ENCODE peak calls at places on chromosome 13, in six cellular contexts. B is ovary, V is IMR-90, F is body of pancreas, T is heart left ventricle, P is uterus. H is an unnamed sample. For H3K4me1, the result is how much of the 10 kb centered on the place peaks cover.

GRCh38 chr13:49908637-49909036 is 27.5 kb downstream of the SPRYD7 start:
- DNase-seq in F (no peak), T (no peak), B (no peak), P (no peak), V (no peak), H (no peak)

GRCh38 chr13:114008964-114009589 is 35.2 kb upstream of the C13orf46 start:
- DNase-seq in V (no peak), P (no peak), T (no peak), B (no peak), F (no peak), H (no peak)

GRCh38 chr13:33388254-33388998 is 102.9 kb upstream of the STARD13 start:
- DNase-seq in T (no peak), V (no peak), B (no peak), P (no peak), F (no peak), H (no peak)

GRCh38 chr13:76683854-76684253 is 202.4 kb downstream of the KCTD12 start:
- DNase-seq in P (no peak), F (no peak), B (no peak), T (no peak), V (no peak), H (no peak)

GRCh38 chr13:37187110-37187509 is 81.6 kb upstream of the CSNK1A1L start:
- DNase-seq in B (no peak), T (no peak), V (no peak), F (no peak), P (no peak), H (no peak)

GRCh38 chr13:77928909-77929308 is 10.3 kb upstream of the EDNRB start:
- DNase-seq in P (no peak), F (no peak), T (no peak), V (no peak), B (no peak), H (no peak)

GRCh38 chr13:106523566-106523965 is 11.9 kb downstream of the EFNB2 start:
- DNase-seq in T (peak), V (no peak), P (no peak), F (no peak), B (no peak), H (no peak)

GRCh38 chr13:80217614-80218456 is 123.1 kb downstream of the SPRY2 start:
- DNase-seq in F (no peak), P (no peak), B (no peak), V (peak), T (no peak), H (no peak)

GRCh38 chr13:38743499-38743898 is 56.6 kb downstream of the FREM2 start:
- DNase-seq in B (no peak), F (no peak), P (no peak), V (no peak), T (no peak), H (no peak)

DNA sequence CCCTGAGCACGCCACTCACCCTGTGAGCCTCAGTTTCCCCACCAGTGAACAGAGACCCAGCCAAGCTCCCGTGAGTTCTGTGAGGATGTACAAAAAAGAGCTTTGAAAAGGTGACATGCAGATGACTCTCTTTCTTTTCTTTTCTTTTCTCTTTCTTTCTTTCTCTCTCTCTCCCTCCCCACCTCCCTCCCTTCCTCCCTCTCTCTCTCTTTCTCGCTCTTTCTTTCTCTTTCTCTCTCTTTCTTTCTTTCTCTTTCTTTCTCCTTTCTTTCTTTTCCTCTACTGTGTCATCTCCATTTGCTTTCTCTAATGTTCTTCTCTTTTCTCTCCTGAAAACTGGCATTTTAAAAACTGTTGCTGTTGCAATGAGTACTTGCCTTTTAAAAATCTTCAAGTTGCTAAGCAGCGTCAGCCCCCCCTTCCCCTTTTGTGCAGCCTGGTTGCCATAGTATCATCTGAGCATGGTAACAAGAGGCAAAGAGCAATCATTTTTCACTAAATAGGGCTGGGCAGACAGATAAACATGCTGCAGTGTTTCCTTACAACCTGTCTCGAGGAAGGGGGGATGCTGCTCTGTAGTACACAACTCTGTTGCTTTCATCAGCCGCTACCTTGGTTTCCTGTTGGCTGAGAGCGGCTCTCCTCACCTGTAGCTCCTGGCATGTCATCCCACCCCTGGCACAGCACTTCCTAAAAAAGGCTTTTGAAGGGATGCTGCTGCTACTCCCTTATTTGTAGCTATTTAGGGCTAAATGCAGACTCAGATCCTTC is 108.7 kb upstream of the MBNL2 start:
- DNase-seq in B (peak), F (peak), T (no peak), V (no peak), P (peak), H (no peak)
- H3K4me1 ChIP-seq in B (under half), F (under half), T (under half), V (under half), P (under half), H (under half)

GRCh38 chr13:23965346-23965745 is 68.0 kb upstream of the C1QTNF9B start:
- DNase-seq in T (no peak), V (no peak), B (no peak), P (no peak), F (peak), H (no peak)

GRCh38 chr13:23969672-23970071 is 72.4 kb upstream of the C1QTNF9B start:
- DNase-seq in P (no peak), T (no peak), V (peak), B (no peak), F (no peak), H (no peak)

GRCh38 chr13:23966221-23966690 is 69.0 kb upstream of the C1QTNF9B start:
- DNase-seq in P (no peak), T (no peak), F (no peak), B (no peak), V (no peak), H (no peak)

GRCh38 chr13:23963947-23964346 is 66.6 kb upstream of the C1QTNF9B start:
- DNase-seq in V (peak), T (no peak), B (no peak), F (no peak), P (no peak), H (no peak)

DNA sequence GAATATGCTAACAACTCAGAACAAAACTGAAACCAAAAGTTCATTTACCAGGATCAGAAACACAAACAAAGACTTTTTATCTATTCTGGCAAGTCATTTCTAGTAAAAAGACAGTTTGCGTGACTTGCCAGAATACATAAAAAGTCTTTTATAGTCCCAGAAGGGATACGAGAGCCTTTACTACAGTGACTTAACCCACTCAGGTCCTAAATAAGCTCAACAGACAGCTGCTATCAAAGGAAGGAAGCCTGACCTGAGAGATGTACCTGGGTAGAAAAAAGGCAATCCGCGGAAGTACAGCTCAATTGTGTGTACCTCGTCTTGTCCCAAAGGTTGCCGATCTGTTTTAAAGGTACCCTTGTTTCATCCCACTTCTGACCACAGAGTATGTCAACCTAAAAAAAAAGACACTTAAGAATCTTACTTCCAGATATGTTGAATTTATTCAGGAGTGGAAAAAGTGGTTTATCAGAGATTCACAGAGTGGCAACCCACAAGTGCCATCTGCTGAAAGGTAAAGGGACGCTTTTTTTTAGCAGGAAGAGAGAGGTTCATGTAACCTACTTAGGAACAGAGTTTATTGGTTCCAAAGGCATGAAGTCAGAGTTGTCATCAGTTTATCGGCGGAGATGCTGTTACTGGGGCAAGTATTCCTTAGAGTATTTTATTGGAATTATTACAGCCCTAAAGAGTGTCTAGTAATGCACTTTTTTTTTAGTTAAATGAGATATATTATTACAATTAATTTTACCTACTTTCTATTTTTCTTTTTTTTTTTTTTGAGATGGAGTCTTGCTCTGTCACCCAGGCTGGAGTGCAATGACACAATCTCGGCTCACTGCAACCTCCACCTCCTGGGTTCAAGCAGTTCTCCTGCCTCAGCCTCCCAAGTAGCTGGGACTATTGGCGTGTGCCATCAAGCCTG is 69.7 kb upstream of the C1QTNF9B start:
- DNase-seq in T (no peak), P (no peak), V (peak), F (no peak), B (no peak), H (no peak)
- H3K4me3 ChIP-seq in T (peak), P (peak), V (no peak), F (no peak), B (peak), H (peak)

DNA sequence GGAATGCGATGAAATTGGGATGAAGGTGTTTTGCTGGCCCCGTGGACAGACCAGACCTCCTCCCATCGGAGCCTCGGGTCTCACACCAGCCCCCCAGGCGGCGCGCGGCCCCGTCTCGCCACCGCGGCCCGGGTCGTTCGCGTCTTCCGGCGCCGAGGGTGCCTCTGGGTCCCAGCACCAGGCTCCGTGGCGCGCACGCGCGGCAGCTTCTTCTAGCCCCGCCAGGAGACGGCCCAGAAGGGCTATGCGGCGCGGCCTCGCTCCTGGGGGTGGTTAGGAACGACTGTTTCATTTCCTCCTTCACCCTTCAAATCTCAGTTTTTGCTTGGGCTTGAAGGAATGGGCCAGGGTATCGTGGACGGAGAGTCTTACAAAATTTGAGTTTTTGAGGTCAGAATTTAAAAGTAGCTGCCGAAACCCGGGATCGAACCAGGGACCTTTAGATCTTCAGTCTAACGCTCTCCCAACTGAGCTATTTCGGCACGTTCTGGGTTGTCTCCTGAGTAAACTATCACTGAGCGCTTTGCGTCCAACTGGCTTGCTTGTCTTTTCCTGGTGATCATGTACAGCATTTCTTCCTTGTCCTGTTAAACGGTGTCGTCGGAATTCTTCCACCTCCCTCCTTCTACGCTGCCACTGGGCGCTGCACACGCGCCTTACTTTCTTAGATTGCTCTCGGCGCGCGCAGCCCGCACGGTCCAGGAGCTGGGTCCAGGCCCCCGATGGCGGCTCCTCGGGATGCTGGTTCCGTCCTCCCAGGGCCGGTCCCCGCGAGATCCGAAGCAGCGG is 46.5 kb downstream of the TGDS start:
- DNase-seq in T (peak), V (peak), B (peak), F (peak), P (peak), H (peak)
- TF ChIP-seq POLR2A in T (no peak), V (peak), B (peak), F (peak), P (peak), H (peak)

DNA sequence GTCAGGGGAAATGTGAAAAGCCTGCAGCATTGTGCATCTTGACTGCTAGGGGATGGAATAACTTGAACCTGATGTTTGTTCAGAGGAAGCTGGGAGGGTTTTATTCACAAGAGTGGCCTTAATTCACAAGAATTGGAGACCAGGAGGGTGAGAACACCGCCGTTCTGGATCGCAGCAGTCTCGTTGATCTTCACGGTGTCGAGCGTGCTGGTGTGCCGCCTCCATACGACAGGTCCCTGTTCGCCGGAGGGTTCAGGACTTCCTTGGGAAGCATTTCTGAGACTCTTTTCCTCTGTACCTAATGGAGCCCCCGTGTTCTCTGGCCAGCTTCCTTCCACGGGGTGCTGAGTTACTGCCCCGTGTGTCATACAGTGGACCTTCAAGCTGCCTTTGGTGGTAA is 66.9 kb downstream of the ARHGEF7 start:
- DNase-seq in B (no peak), P (no peak), V (no peak), T (no peak), F (no peak), H (no peak)
- H3K4me1 ChIP-seq in B (under half), P (under half), V (under half), T (under half), F (under half), H (under half)

GRCh38 chr13:45415112-45415511 is 3.1 kb downstream of the SLC25A30 start:
- DNase-seq in F (no peak), B (no peak), P (no peak), T (no peak), V (no peak), H (no peak)

GRCh38 chr13:45411226-45411625 is 6.9 kb downstream of the SLC25A30 start:
- DNase-seq in F (no peak), V (no peak), B (no peak), P (no peak), T (no peak), H (no peak)

GRCh38 chr13:45411631-45412030 is 6.5 kb downstream of the SLC25A30 start:
- DNase-seq in P (no peak), T (no peak), B (no peak), V (no peak), F (no peak), H (no peak)

GRCh38 chr13:45412274-45413049 is 5.7 kb downstream of the SLC25A30 start:
- DNase-seq in F (no peak), V (peak), B (no peak), T (no peak), P (no peak), H (no peak)

GRCh38 chr13:45413826-45414312 is 4.3 kb downstream of the SLC25A30 start:
- DNase-seq in P (no peak), B (no peak), T (no peak), V (no peak), F (no peak), H (no peak)
- H3K4me3 ChIP-seq in P (peak), B (peak), T (peak), V (no peak), F (no peak), H (peak)

DNA sequence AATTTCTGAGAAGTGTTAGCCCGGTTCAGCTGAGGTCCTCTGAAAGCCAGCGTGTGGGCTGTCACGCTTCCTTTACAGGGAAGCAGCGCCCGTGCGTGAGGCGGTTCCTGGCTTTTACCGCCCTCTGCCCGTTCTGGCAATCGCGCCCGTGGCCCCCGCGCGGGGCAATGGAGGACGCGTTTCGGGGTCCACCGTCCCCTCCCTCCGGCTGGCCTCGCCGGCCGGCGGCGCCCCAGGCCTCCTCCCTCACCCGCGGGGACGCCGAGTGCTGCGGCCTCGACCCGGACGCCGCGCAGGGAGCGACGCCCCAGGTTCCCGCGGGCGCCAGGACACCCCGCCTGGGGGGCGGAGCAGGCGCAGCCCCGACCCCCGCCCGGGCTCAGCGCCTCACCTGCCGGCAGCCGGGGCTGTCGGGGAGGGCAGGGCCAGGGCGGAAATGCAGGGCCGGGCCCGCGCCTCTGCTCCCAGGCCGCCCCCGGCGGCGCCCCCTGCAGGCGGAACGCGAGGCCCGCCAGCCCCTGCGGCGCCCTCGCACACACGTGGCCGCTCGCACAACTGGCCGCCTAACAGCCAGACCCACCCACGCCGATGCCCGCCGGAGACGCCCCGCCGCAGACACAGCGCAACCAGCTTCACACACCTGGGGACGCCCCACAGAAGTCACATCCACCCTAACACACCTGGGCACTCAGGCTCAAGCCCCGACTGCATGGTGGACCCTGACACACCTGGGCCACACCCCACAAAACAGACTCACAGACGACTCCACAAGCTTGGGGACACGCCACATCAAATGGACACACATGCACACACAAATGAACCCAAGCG is at the start of gene GGACT:
- DNase-seq in T (peak), V (peak), F (peak), P (peak), B (peak), H (peak)
- TF ChIP-seq POLR2A in T (no peak), V (no peak), F (peak), P (no peak), B (no peak), H (peak)